ENCODE peak calls at places on chromosomes 7 and 10, in nine cellular contexts. One of them, this sample, is unnamed.

GRCh38 chr10:124002391-124003069 is 90.9 kb downstream of the CHST15 start:
- DNase-seq in astrocyte of the spinal cord: no peak
- DNase-seq in right lobe of liver: no peak
- DNase-seq in HCT116: no peak
- DNase-seq in A549: no peak
- DNase-seq in neural crest cell: no peak
- DNase-seq in gastrocnemius medialis: no peak
- DNase-seq in HL-60: no peak
- DNase-seq in AG10803: no peak
- DNase-seq in this sample: no peak

GRCh38 chr10:84665883-84666463 is 337.6 kb downstream of the CCSER2 start:
- DNase-seq in right lobe of liver: no peak
- DNase-seq in AG10803: no peak
- DNase-seq in astrocyte of the spinal cord: no peak
- DNase-seq in A549: peak; percentile 15
- DNase-seq in HCT116: peak; percentile 21
- DNase-seq in gastrocnemius medialis: no peak
- DNase-seq in neural crest cell: no peak
- DNase-seq in HL-60: peak; percentile 11
- DNase-seq in this sample: peak; percentile 42

GRCh38 chr10:57288754-57289153 is 927.7 kb upstream of the ZWINT start:
- DNase-seq in right lobe of liver: no peak
- DNase-seq in HL-60: no peak
- DNase-seq in HCT116: no peak
- DNase-seq in A549: no peak
- DNase-seq in gastrocnemius medialis: no peak
- DNase-seq in AG10803: no peak
- DNase-seq in neural crest cell: no peak
- DNase-seq in astrocyte of the spinal cord: no peak
- DNase-seq in this sample: no peak

GRCh38 chr7:56375173-56375572 is 259.0 kb upstream of the NUPR2 start:
- DNase-seq in HCT116: no peak
- DNase-seq in astrocyte of the spinal cord: no peak
- DNase-seq in A549: no peak
- DNase-seq in AG10803: no peak
- DNase-seq in right lobe of liver: no peak
- DNase-seq in neural crest cell: no peak
- DNase-seq in gastrocnemius medialis: no peak
- DNase-seq in HL-60: no peak
- DNase-seq in this sample: no peak

GRCh38 chr10:127612-128432 is 7.4 kb upstream of the ZMYND11 start:
- DNase-seq in right lobe of liver: no peak
- DNase-seq in HCT116: no peak
- DNase-seq in astrocyte of the spinal cord: no peak
- DNase-seq in HL-60: peak; percentile 61
- DNase-seq in A549: no peak
- DNase-seq in gastrocnemius medialis: no peak
- DNase-seq in AG10803: no peak
- DNase-seq in neural crest cell: no peak
- DNase-seq in this sample: peak; percentile 66

GRCh38 chr10:75972494-75973276 is 541.3 kb downstream of the LRMDA start:
- DNase-seq in neural crest cell: no peak
- DNase-seq in AG10803: peak; percentile 77
- DNase-seq in gastrocnemius medialis: peak; percentile 30
- DNase-seq in astrocyte of the spinal cord: peak; percentile 66
- DNase-seq in A549: no peak
- DNase-seq in HL-60: no peak
- DNase-seq in right lobe of liver: no peak
- DNase-seq in HCT116: no peak
- DNase-seq in this sample: no peak

GRCh38 chr10:69895759-69896158 is 94.1 kb downstream of the COL13A1 start:
- DNase-seq in A549: no peak
- DNase-seq in astrocyte of the spinal cord: peak; percentile 95
- DNase-seq in neural crest cell: no peak
- DNase-seq in AG10803: peak; percentile 94
- DNase-seq in HCT116: no peak
- DNase-seq in HL-60: no peak
- DNase-seq in gastrocnemius medialis: no peak
- DNase-seq in right lobe of liver: no peak
- DNase-seq in this sample: no peak

GRCh38 chr7:1210321-1210978 is 22.2 kb upstream of the UNCX start:
- DNase-seq in neural crest cell: no peak
- DNase-seq in right lobe of liver: no peak
- DNase-seq in HL-60: no peak
- DNase-seq in astrocyte of the spinal cord: no peak
- DNase-seq in HCT116: no peak
- DNase-seq in AG10803: no peak
- DNase-seq in A549: no peak
- DNase-seq in gastrocnemius medialis: no peak
- DNase-seq in this sample: no peak

GRCh38 chr7:110186334-110186733 is 904.6 kb upstream of the LRRN3 start:
- DNase-seq in AG10803: no peak
- DNase-seq in HCT116: no peak
- DNase-seq in gastrocnemius medialis: no peak
- DNase-seq in A549: no peak
- DNase-seq in neural crest cell: no peak
- DNase-seq in astrocyte of the spinal cord: no peak
- DNase-seq in HL-60: no peak
- DNase-seq in right lobe of liver: no peak
- DNase-seq in this sample: no peak

GRCh38 chr7:91883676-91884362 is 3.3 kb upstream of the MTERF1 start:
- DNase-seq in AG10803: no peak
- DNase-seq in A549: no peak
- DNase-seq in astrocyte of the spinal cord: peak; percentile 65
- DNase-seq in gastrocnemius medialis: no peak
- DNase-seq in right lobe of liver: no peak
- DNase-seq in neural crest cell: no peak
- DNase-seq in HCT116: no peak
- DNase-seq in HL-60: no peak
- DNase-seq in this sample: no peak

GRCh38 chr10:79387974-79388850 is 40.9 kb downstream of the PPIF start:
- DNase-seq in neural crest cell: peak; percentile 0
- DNase-seq in HL-60: no peak
- DNase-seq in right lobe of liver: peak; percentile 31
- DNase-seq in AG10803: no peak
- DNase-seq in A549: no peak
- DNase-seq in gastrocnemius medialis: no peak
- DNase-seq in astrocyte of the spinal cord: no peak
- DNase-seq in HCT116: no peak
- DNase-seq in this sample: peak; percentile 36

GRCh38 chr7:22406715-22407114 is 49.8 kb upstream of the RAPGEF5 start:
- DNase-seq in HL-60: no peak
- DNase-seq in HCT116: no peak
- DNase-seq in AG10803: no peak
- DNase-seq in astrocyte of the spinal cord: no peak
- DNase-seq in A549: no peak
- DNase-seq in neural crest cell: no peak
- DNase-seq in gastrocnemius medialis: no peak
- DNase-seq in right lobe of liver: no peak
- DNase-seq in this sample: no peak

GRCh38 chr7:73707045-73707631 is 12.3 kb downstream of the STX1A start:
- DNase-seq in HL-60: peak; percentile 80
- DNase-seq in neural crest cell: no peak
- DNase-seq in A549: peak; percentile 87
- DNase-seq in gastrocnemius medialis: no peak
- DNase-seq in right lobe of liver: no peak
- DNase-seq in astrocyte of the spinal cord: peak; percentile 51
- DNase-seq in AG10803: no peak
- DNase-seq in HCT116: peak; percentile 69
- DNase-seq in this sample: no peak

GRCh38 chr7:28272461-28272877 is 91.9 kb upstream of the JAZF1 start:
- DNase-seq in gastrocnemius medialis: peak; percentile 19
- DNase-seq in astrocyte of the spinal cord: peak; percentile 59
- DNase-seq in neural crest cell: peak; percentile 52
- DNase-seq in AG10803: peak; percentile 65
- DNase-seq in right lobe of liver: peak; percentile 55
- DNase-seq in A549: peak; percentile 43
- DNase-seq in HCT116: peak; percentile 24
- DNase-seq in HL-60: peak; percentile 64
- DNase-seq in this sample: peak; percentile 9

GRCh38 chr7:112213735-112214134 is 7.2 kb downstream of the ZNF277 start:
- DNase-seq in neural crest cell: no peak
- DNase-seq in A549: no peak
- DNase-seq in AG10803: no peak
- DNase-seq in astrocyte of the spinal cord: no peak
- DNase-seq in right lobe of liver: no peak
- DNase-seq in HCT116: no peak
- DNase-seq in HL-60: no peak
- DNase-seq in gastrocnemius medialis: no peak
- DNase-seq in this sample: no peak

GRCh38 chr7:116859323-116859722 is 3.1 kb upstream of the CAPZA2 start:
- DNase-seq in HCT116: no peak
- DNase-seq in gastrocnemius medialis: no peak
- DNase-seq in HL-60: no peak
- DNase-seq in A549: no peak
- DNase-seq in astrocyte of the spinal cord: peak; percentile 65
- DNase-seq in neural crest cell: no peak
- DNase-seq in AG10803: peak; percentile 85
- DNase-seq in right lobe of liver: no peak
- DNase-seq in this sample: no peak

GRCh38 chr10:11279286-11279685 is 261.6 kb downstream of the CELF2 start:
- DNase-seq in AG10803: no peak
- DNase-seq in HL-60: no peak
- DNase-seq in right lobe of liver: no peak
- DNase-seq in neural crest cell: no peak
- DNase-seq in gastrocnemius medialis: no peak
- DNase-seq in astrocyte of the spinal cord: no peak
- DNase-seq in HCT116: no peak
- DNase-seq in A549: no peak
- DNase-seq in this sample: no peak

GRCh38 chr10:100021322-100021721 is 11.6 kb upstream of the DNMBP start:
- DNase-seq in right lobe of liver: no peak
- DNase-seq in HCT116: no peak
- DNase-seq in astrocyte of the spinal cord: no peak
- DNase-seq in A549: no peak
- DNase-seq in neural crest cell: no peak
- DNase-seq in HL-60: no peak
- DNase-seq in gastrocnemius medialis: no peak
- DNase-seq in AG10803: no peak
- DNase-seq in this sample: peak; percentile 77

GRCh38 chr10:100019824-100020160 is 10.0 kb upstream of the DNMBP start:
- DNase-seq in gastrocnemius medialis: no peak
- DNase-seq in astrocyte of the spinal cord: no peak
- DNase-seq in neural crest cell: no peak
- DNase-seq in AG10803: no peak
- DNase-seq in right lobe of liver: no peak
- DNase-seq in A549: peak; percentile 83
- DNase-seq in HCT116: no peak
- DNase-seq in HL-60: no peak
- DNase-seq in this sample: no peak

GRCh38 chr10:100022403-100022802 is 12.7 kb upstream of the DNMBP start:
- DNase-seq in HCT116: no peak
- DNase-seq in A549: no peak
- DNase-seq in HL-60: no peak
- DNase-seq in AG10803: peak; percentile 45
- DNase-seq in gastrocnemius medialis: no peak
- DNase-seq in neural crest cell: no peak
- DNase-seq in astrocyte of the spinal cord: peak; percentile 60
- DNase-seq in right lobe of liver: no peak
- DNase-seq in this sample: no peak

GRCh38 chr10:100020161-100020882 is 10.6 kb upstream of the DNMBP start:
- DNase-seq in AG10803: no peak
- DNase-seq in gastrocnemius medialis: no peak
- DNase-seq in astrocyte of the spinal cord: no peak
- DNase-seq in right lobe of liver: no peak
- DNase-seq in neural crest cell: no peak
- DNase-seq in HCT116: no peak
- DNase-seq in HL-60: no peak
- DNase-seq in A549: peak; percentile 46
- DNase-seq in this sample: peak; percentile 92

GRCh38 chr10:100020883-100021248 is 11.1 kb upstream of the DNMBP start:
- DNase-seq in astrocyte of the spinal cord: no peak
- DNase-seq in AG10803: no peak
- DNase-seq in HL-60: no peak
- DNase-seq in A549: no peak
- DNase-seq in gastrocnemius medialis: no peak
- DNase-seq in HCT116: no peak
- DNase-seq in neural crest cell: no peak
- DNase-seq in right lobe of liver: no peak
- DNase-seq in this sample: no peak
- TF ChIP-seq CTCF in astrocyte of the spinal cord: no peak
- TF ChIP-seq CTCF in AG10803: no peak
- TF ChIP-seq CTCF in HL-60: no peak
- TF ChIP-seq CTCF in A549: no peak
- TF ChIP-seq CTCF in gastrocnemius medialis: no peak
- TF ChIP-seq CTCF in HCT116: no peak
- TF ChIP-seq CTCF in neural crest cell: no peak
- TF ChIP-seq CTCF in right lobe of liver: no peak
- TF ChIP-seq CTCF in this sample: no peak

DNA sequence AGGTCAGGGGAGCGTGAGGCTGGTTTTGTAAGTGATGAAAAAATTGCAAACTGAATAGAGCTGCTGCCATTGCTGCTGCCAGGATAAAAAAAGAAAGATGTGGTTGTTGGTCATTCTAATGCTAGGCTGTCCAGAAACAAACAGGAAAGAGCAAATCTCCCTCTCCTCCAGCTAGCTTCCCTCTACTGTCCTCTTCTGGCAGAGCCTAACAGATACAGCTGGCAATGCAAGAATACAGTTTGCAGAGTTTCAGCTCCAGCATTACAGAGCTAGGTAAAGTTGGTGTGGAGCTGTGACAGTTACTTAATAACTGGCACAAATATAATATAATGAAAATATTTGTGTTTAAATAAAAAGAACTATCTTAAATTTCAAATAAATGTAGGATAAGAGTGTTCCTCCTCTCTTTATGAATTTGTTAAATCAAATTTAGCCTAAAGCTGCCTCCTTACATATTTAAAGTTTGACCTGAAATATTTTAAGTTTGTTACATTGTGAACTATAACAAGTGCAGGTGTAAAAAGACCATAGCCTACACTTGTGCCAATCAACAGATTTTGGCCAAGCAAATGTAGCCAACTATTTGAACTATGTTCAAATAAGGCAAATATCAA is 407.7 kb downstream of the SH2D4B start:
- DNase-seq in HL-60: peak; percentile 21
- DNase-seq in astrocyte of the spinal cord: no peak
- DNase-seq in A549: no peak
- DNase-seq in HCT116: no peak
- DNase-seq in neural crest cell: no peak
- DNase-seq in right lobe of liver: no peak
- DNase-seq in gastrocnemius medialis: no peak
- DNase-seq in AG10803: no peak
- DNase-seq in this sample: peak; percentile 61
- TF ChIP-seq CTCF in HL-60: peak; percentile 44
- TF ChIP-seq CTCF in astrocyte of the spinal cord: peak; percentile 9
- TF ChIP-seq CTCF in A549: no peak
- TF ChIP-seq CTCF in HCT116: peak; percentile 29
- TF ChIP-seq CTCF in neural crest cell: peak; percentile 64
- TF ChIP-seq CTCF in right lobe of liver: peak; percentile 62
- TF ChIP-seq CTCF in gastrocnemius medialis: no peak
- TF ChIP-seq CTCF in AG10803: no peak
- TF ChIP-seq CTCF in this sample: peak; percentile 89

GRCh38 chr7:101666751-101667150 is 37.7 kb upstream of the MYL10 start:
- DNase-seq in HL-60: no peak
- DNase-seq in AG10803: peak; percentile 54
- DNase-seq in A549: no peak
- DNase-seq in HCT116: no peak
- DNase-seq in neural crest cell: no peak
- DNase-seq in gastrocnemius medialis: no peak
- DNase-seq in right lobe of liver: no peak
- DNase-seq in astrocyte of the spinal cord: no peak
- DNase-seq in this sample: no peak
- TF ChIP-seq CTCF in HL-60: no peak
- TF ChIP-seq CTCF in AG10803: no peak
- TF ChIP-seq CTCF in A549: no peak
- TF ChIP-seq CTCF in HCT116: no peak
- TF ChIP-seq CTCF in neural crest cell: no peak
- TF ChIP-seq CTCF in gastrocnemius medialis: no peak
- TF ChIP-seq CTCF in right lobe of liver: no peak
- TF ChIP-seq CTCF in astrocyte of the spinal cord: no peak
- TF ChIP-seq CTCF in this sample: no peak

GRCh38 chr7:44973610-44974401 is 5.0 kb downstream of the MYO1G start:
- DNase-seq in AG10803: no peak
- DNase-seq in gastrocnemius medialis: peak; percentile 44
- DNase-seq in A549: no peak
- DNase-seq in right lobe of liver: peak; percentile 56
- DNase-seq in HCT116: no peak
- DNase-seq in neural crest cell: peak; percentile 25
- DNase-seq in astrocyte of the spinal cord: no peak
- DNase-seq in HL-60: peak; percentile 61
- DNase-seq in this sample: no peak
- TF ChIP-seq CTCF in AG10803: peak; percentile 61
- TF ChIP-seq CTCF in gastrocnemius medialis: peak; percentile 56
- TF ChIP-seq CTCF in A549: peak; percentile 25
- TF ChIP-seq CTCF in right lobe of liver: peak; percentile 52
- TF ChIP-seq CTCF in HCT116: peak; percentile 58
- TF ChIP-seq CTCF in neural crest cell: peak; percentile 60
- TF ChIP-seq CTCF in astrocyte of the spinal cord: peak; percentile 62
- TF ChIP-seq CTCF in HL-60: peak; percentile 64
- TF ChIP-seq CTCF in this sample: peak; percentile 53

This sample was measured in GM12865.